ENCODE peak calls at places on chromosomes 11 and 22, in ten cellular contexts. One of them, this sample, is unnamed.
A peak's percentile ranks its signal among the peaks of the same experiment; 100 is the strongest.

GRCh38 chr22:38742176-38742942 is 13.4 kb downstream of the SUN2 start:
- DNase-seq in transverse colon: no peak
- DNase-seq in stomach: no peak
- DNase-seq in spleen: no peak
- DNase-seq in H1: no peak
- DNase-seq in prostate gland: no peak
- DNase-seq in endothelial cell of umbilical vein: no peak
- DNase-seq in HCT116: no peak
- DNase-seq in sigmoid colon: no peak
- DNase-seq in K562: no peak
- DNase-seq in this sample: no peak

GRCh38 chr11:63609536-63609935 is 4.7 kb downstream of the PLAAT3 start:
- DNase-seq in transverse colon: peak; percentile 59
- DNase-seq in stomach: peak; percentile 33
- DNase-seq in spleen: no peak
- DNase-seq in H1: no peak
- DNase-seq in prostate gland: no peak
- DNase-seq in endothelial cell of umbilical vein: no peak
- DNase-seq in HCT116: no peak
- DNase-seq in sigmoid colon: peak; percentile 70
- DNase-seq in K562: no peak
- DNase-seq in this sample: peak; percentile 48

GRCh38 chr11:125489166-125489565 is 6.9 kb downstream of the FEZ1 start:
- DNase-seq in transverse colon: no peak
- DNase-seq in stomach: no peak
- DNase-seq in spleen: no peak
- DNase-seq in H1: no peak
- DNase-seq in prostate gland: no peak
- DNase-seq in endothelial cell of umbilical vein: no peak
- DNase-seq in HCT116: no peak
- DNase-seq in sigmoid colon: no peak
- DNase-seq in K562: no peak
- DNase-seq in this sample: no peak

GRCh38 chr11:40187092-40187403 is 1272.4 kb downstream of the LRRC4C start:
- DNase-seq in transverse colon: no peak
- DNase-seq in stomach: no peak
- DNase-seq in spleen: no peak
- DNase-seq in H1: no peak
- DNase-seq in prostate gland: no peak
- DNase-seq in endothelial cell of umbilical vein: no peak
- DNase-seq in HCT116: no peak
- DNase-seq in sigmoid colon: no peak
- DNase-seq in K562: no peak
- DNase-seq in this sample: no peak

GRCh38 chr11:95375881-95376280 is 144.9 kb upstream of the SESN3 start:
- DNase-seq in transverse colon: no peak
- DNase-seq in stomach: no peak
- DNase-seq in spleen: no peak
- DNase-seq in H1: no peak
- DNase-seq in prostate gland: no peak
- DNase-seq in endothelial cell of umbilical vein: no peak
- DNase-seq in HCT116: no peak
- DNase-seq in sigmoid colon: no peak
- DNase-seq in K562: no peak
- DNase-seq in this sample: no peak

GRCh38 chr11:14643697-14644395 is at the start of gene PDE3B:
- DNase-seq in transverse colon: peak; percentile 90
- DNase-seq in stomach: peak; percentile 84
- DNase-seq in spleen: peak; percentile 95
- DNase-seq in H1: peak; percentile 82
- DNase-seq in prostate gland: peak; percentile 88
- DNase-seq in endothelial cell of umbilical vein: peak; percentile 35
- DNase-seq in HCT116: peak; percentile 59
- DNase-seq in sigmoid colon: peak; percentile 93
- DNase-seq in K562: peak; percentile 44
- DNase-seq in this sample: peak; percentile 70

GRCh38 chr11:1358286-1358685 is 31.4 kb upstream of the BRSK2 start:
- DNase-seq in transverse colon: no peak
- DNase-seq in stomach: peak; percentile 76
- DNase-seq in spleen: peak; percentile 74
- DNase-seq in H1: no peak
- DNase-seq in prostate gland: peak; percentile 51
- DNase-seq in endothelial cell of umbilical vein: no peak
- DNase-seq in HCT116: no peak
- DNase-seq in sigmoid colon: no peak
- DNase-seq in K562: no peak
- DNase-seq in this sample: no peak

GRCh38 chr11:60899021-60899936 is 7.1 kb downstream of the PRPF19 start:
- DNase-seq in transverse colon: no peak
- DNase-seq in stomach: peak; percentile 39
- DNase-seq in spleen: no peak
- DNase-seq in H1: peak; percentile 57
- DNase-seq in prostate gland: peak; percentile 46
- DNase-seq in endothelial cell of umbilical vein: peak; percentile 81
- DNase-seq in HCT116: peak; percentile 51
- DNase-seq in sigmoid colon: peak; percentile 64
- DNase-seq in K562: peak; percentile 53
- DNase-seq in this sample: no peak

GRCh38 chr22:26416670-26417270 is 12.3 kb upstream of the ASPHD2 start:
- DNase-seq in transverse colon: no peak
- DNase-seq in stomach: no peak
- DNase-seq in spleen: no peak
- DNase-seq in H1: peak; percentile 54
- DNase-seq in prostate gland: peak; percentile 69
- DNase-seq in endothelial cell of umbilical vein: no peak
- DNase-seq in HCT116: no peak
- DNase-seq in sigmoid colon: no peak
- DNase-seq in K562: no peak
- DNase-seq in this sample: no peak

GRCh38 chr11:92376146-92376599 is 151.6 kb downstream of the FAT3 start:
- DNase-seq in transverse colon: no peak
- DNase-seq in stomach: no peak
- DNase-seq in spleen: no peak
- DNase-seq in H1: no peak
- DNase-seq in prostate gland: no peak
- DNase-seq in endothelial cell of umbilical vein: no peak
- DNase-seq in HCT116: no peak
- DNase-seq in sigmoid colon: no peak
- DNase-seq in K562: no peak
- DNase-seq in this sample: no peak

GRCh38 chr11:8041576-8041975 is 39.4 kb upstream of the TUB start:
- DNase-seq in transverse colon: no peak
- DNase-seq in stomach: no peak
- DNase-seq in spleen: peak; percentile 25
- DNase-seq in H1: no peak
- DNase-seq in prostate gland: no peak
- DNase-seq in endothelial cell of umbilical vein: no peak
- DNase-seq in HCT116: no peak
- DNase-seq in sigmoid colon: no peak
- DNase-seq in K562: no peak
- DNase-seq in this sample: no peak

DNA sequence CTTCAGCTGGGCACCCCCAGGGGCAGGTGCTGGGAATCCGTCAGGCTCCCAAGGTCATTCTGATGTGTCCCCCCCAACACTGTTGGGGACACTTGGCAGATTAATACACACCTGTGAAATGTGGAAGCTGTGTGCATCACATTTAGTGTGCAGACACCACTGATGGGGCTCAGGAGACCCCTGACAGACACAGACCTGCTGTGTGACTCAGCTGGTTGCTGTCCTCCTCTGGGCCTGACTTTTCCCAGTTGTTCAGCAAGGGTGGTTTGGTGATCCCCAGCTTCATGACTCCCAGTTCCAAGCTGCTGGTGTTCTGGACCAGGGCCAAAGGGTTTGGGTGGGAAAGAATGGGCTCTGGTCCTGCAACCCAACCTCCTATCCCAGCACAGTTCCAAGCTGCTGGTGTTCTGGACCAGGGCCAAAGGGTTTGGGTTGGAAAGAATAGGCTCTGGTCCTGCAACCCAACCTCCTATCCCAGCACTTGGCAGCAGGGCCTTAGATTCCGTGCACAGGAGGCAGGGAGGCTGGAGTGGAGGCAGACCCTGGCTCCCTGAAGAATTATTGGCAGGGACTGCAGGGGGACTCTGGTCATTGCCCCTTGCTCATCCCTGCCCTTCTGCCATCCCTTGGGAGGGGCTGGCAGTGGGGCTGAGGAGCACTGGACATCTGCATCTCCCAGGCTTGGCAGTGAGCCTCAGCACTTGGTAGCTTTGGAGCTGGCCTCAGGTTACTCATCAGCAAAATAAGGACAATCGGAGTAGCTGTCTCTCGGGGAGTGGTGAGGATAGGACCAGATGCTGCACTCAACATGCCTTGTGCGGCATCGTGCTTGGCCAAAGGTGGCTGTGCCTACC is 8.4 kb upstream of the OMP start:
- DNase-seq in transverse colon: no peak
- DNase-seq in stomach: no peak
- DNase-seq in spleen: peak; percentile 58
- DNase-seq in H1: no peak
- DNase-seq in prostate gland: no peak
- DNase-seq in endothelial cell of umbilical vein: no peak
- DNase-seq in HCT116: no peak
- DNase-seq in sigmoid colon: peak; percentile 47
- DNase-seq in K562: no peak
- DNase-seq in this sample: peak; percentile 50
- H3K4me1 ChIP-seq in transverse colon: peaks cover 56% of the 10 kb centered on the region
- H3K4me1 ChIP-seq in stomach: peaks cover 6% of the 10 kb centered on the region
- H3K4me1 ChIP-seq in spleen: no peaks in the 10 kb centered on the region
- H3K4me1 ChIP-seq in H1: no peaks in the 10 kb centered on the region
- H3K4me1 ChIP-seq in prostate gland: peaks cover 2% of the 10 kb centered on the region
- H3K4me1 ChIP-seq in endothelial cell of umbilical vein: no peaks in the 10 kb centered on the region
- H3K4me1 ChIP-seq in HCT116: peaks cover 11% of the 10 kb centered on the region
- H3K4me1 ChIP-seq in sigmoid colon: no peaks in the 10 kb centered on the region
- H3K4me1 ChIP-seq in K562: no peaks in the 10 kb centered on the region
- H3K4me1 ChIP-seq in this sample: peaks cover 3% of the 10 kb centered on the region

GRCh38 chr11:9535189-9535781 is 38.2 kb upstream of the WEE1 start:
- DNase-seq in transverse colon: peak; percentile 83
- DNase-seq in stomach: peak; percentile 70
- DNase-seq in spleen: peak; percentile 91
- DNase-seq in H1: peak; percentile 97
- DNase-seq in prostate gland: peak; percentile 74
- DNase-seq in endothelial cell of umbilical vein: peak; percentile 66
- DNase-seq in HCT116: peak; percentile 44
- DNase-seq in sigmoid colon: peak; percentile 84
- DNase-seq in K562: peak; percentile 79
- DNase-seq in this sample: peak; percentile 90
- TF ChIP-seq POLR2AphosphoS5 in transverse colon: peak; percentile 39
- TF ChIP-seq POLR2AphosphoS5 in stomach: peak; percentile 35
- TF ChIP-seq POLR2AphosphoS5 in spleen: peak; percentile 47
- TF ChIP-seq POLR2AphosphoS5 in H1: no peak
- TF ChIP-seq POLR2AphosphoS5 in prostate gland: peak; percentile 64
- TF ChIP-seq POLR2AphosphoS5 in endothelial cell of umbilical vein: no peak
- TF ChIP-seq POLR2AphosphoS5 in HCT116: no peak
- TF ChIP-seq POLR2AphosphoS5 in sigmoid colon: no peak
- TF ChIP-seq POLR2AphosphoS5 in K562: no peak
- TF ChIP-seq POLR2AphosphoS5 in this sample: peak; percentile 97

DNA sequence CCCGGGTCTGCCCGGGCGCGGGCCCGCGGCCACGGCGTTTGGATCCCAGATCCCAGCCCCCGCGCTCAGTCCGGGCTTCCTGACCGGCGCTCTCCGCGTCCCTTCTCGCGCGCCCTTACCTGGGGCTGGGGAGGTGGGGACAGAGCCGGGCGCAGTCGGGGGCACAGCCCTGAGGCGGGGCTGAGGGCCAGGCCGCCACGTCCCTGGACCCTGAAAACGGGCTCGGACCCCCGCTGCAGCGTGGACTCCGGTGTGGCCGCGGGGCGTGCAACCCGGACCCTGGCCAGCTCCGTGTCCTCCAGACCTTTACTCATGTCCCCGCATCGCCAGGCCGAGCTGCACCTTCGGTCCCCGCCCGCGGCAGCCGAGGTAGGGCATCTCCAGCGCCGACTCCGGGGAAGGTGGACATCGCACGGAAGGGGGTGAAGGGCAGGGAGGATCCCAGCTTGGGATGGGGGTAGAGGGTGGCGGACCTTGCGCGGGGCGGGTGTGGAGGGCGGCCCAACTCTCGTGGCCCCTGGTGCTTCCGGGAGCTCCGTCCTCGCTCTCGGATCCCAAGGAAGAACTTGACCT is 9.9 kb upstream of the AIFM3 start:
- DNase-seq in transverse colon: peak; percentile 44
- DNase-seq in stomach: peak; percentile 30
- DNase-seq in spleen: peak; percentile 82
- DNase-seq in H1: peak; percentile 78
- DNase-seq in prostate gland: no peak
- DNase-seq in endothelial cell of umbilical vein: no peak
- DNase-seq in HCT116: no peak
- DNase-seq in sigmoid colon: no peak
- DNase-seq in K562: no peak
- DNase-seq in this sample: no peak
- TF ChIP-seq POLR2A in transverse colon: peak; percentile 75
- TF ChIP-seq POLR2A in stomach: no peak
- TF ChIP-seq POLR2A in spleen: no peak
- TF ChIP-seq POLR2A in H1: no peak
- TF ChIP-seq POLR2A in prostate gland: no peak
- TF ChIP-seq POLR2A in endothelial cell of umbilical vein: no peak
- TF ChIP-seq POLR2A in HCT116: peak; percentile 19
- TF ChIP-seq POLR2A in sigmoid colon: no peak
- TF ChIP-seq POLR2A in K562: no peak
- TF ChIP-seq POLR2A in this sample: no peak

GRCh38 chr11:9573054-9573774 is at the start of gene WEE1:
- DNase-seq in transverse colon: peak; percentile 99
- DNase-seq in stomach: peak; percentile 98
- DNase-seq in spleen: peak; percentile 99
- DNase-seq in H1: peak; percentile 99
- DNase-seq in prostate gland: peak; percentile 98
- DNase-seq in endothelial cell of umbilical vein: peak; percentile 99
- DNase-seq in HCT116: peak; percentile 96
- DNase-seq in sigmoid colon: peak; percentile 99
- DNase-seq in K562: peak; percentile 95
- DNase-seq in this sample: peak; percentile 98

GRCh38 chr11:9575531-9576240 is 2.2 kb downstream of the WEE1 start:
- DNase-seq in transverse colon: no peak
- DNase-seq in stomach: no peak
- DNase-seq in spleen: no peak
- DNase-seq in H1: no peak
- DNase-seq in prostate gland: no peak
- DNase-seq in endothelial cell of umbilical vein: no peak
- DNase-seq in HCT116: no peak
- DNase-seq in sigmoid colon: no peak
- DNase-seq in K562: no peak
- DNase-seq in this sample: no peak

GRCh38 chr11:9574806-9575530 is 1.5 kb downstream of the WEE1 start:
- DNase-seq in transverse colon: peak; percentile 74
- DNase-seq in stomach: peak; percentile 44
- DNase-seq in spleen: no peak
- DNase-seq in H1: peak; percentile 47
- DNase-seq in prostate gland: peak; percentile 75
- DNase-seq in endothelial cell of umbilical vein: peak; percentile 87
- DNase-seq in HCT116: peak; percentile 56
- DNase-seq in sigmoid colon: peak; percentile 90
- DNase-seq in K562: peak; percentile 52
- DNase-seq in this sample: peak; percentile 80

GRCh38 chr11:9573775-9574555 is 495 bp downstream of the WEE1 start:
- DNase-seq in transverse colon: peak; percentile 32
- DNase-seq in stomach: peak; percentile 31
- DNase-seq in spleen: peak; percentile 89
- DNase-seq in H1: no peak
- DNase-seq in prostate gland: no peak
- DNase-seq in endothelial cell of umbilical vein: no peak
- DNase-seq in HCT116: no peak
- DNase-seq in sigmoid colon: no peak
- DNase-seq in K562: peak; percentile 47
- DNase-seq in this sample: peak; percentile 75

GRCh38 chr11:9574556-9574805 is 1.0 kb downstream of the WEE1 start:
- DNase-seq in transverse colon: peak; percentile 35
- DNase-seq in stomach: peak; percentile 34
- DNase-seq in spleen: peak; percentile 88
- DNase-seq in H1: no peak
- DNase-seq in prostate gland: peak; percentile 13
- DNase-seq in endothelial cell of umbilical vein: peak; percentile 51
- DNase-seq in HCT116: no peak
- DNase-seq in sigmoid colon: no peak
- DNase-seq in K562: no peak
- DNase-seq in this sample: no peak
- H3K4me1 ChIP-seq in transverse colon: peaks cover 52% of the 10 kb centered on the region
- H3K4me1 ChIP-seq in stomach: peaks cover 6% of the 10 kb centered on the region
- H3K4me1 ChIP-seq in spleen: peaks cover 53% of the 10 kb centered on the region
- H3K4me1 ChIP-seq in H1: peaks cover 8% of the 10 kb centered on the region
- H3K4me1 ChIP-seq in prostate gland: peaks cover 5% of the 10 kb centered on the region
- H3K4me1 ChIP-seq in endothelial cell of umbilical vein: peaks cover 23% of the 10 kb centered on the region
- H3K4me1 ChIP-seq in HCT116: peaks cover 41% of the 10 kb centered on the region
- H3K4me1 ChIP-seq in sigmoid colon: peaks cover 16% of the 10 kb centered on the region
- H3K4me1 ChIP-seq in K562: peaks cover 26% of the 10 kb centered on the region
- H3K4me1 ChIP-seq in this sample: peaks cover 69% of the 10 kb centered on the region

This sample was measured in suprapubic skin.